ENCODE peak calls at places on chromosomes 13 and 19, in six cellular contexts. C is IMR-90, M is mesenchymal stem cell, P is neuronal stem cell, Q is mesendoderm, N is H9. H is an unnamed sample.

GRCh38 chr19:49588370-49589122 is 2.4 kb upstream of the PRR12 start:
- DNase-seq in C (no peak), M (no peak), P (no peak), Q (no peak), N (no peak), H (no peak)

GRCh38 chr13:73967397-73968165 is 166.6 kb downstream of the KLF12 start:
- DNase-seq in C (no peak), M (no peak), P (no peak), Q (no peak), N (no peak), H (no peak)

GRCh38 chr13:109945206-109945960 is 159.0 kb upstream of the IRS2 start:
- DNase-seq in C (peak; percentile 79), M (peak; percentile 61), P (no peak), Q (no peak), N (no peak), H (no peak)

GRCh38 chr13:26996965-26997752 is 174.5 kb downstream of the USP12 start:
- DNase-seq in C (no peak), M (no peak), P (no peak), Q (no peak), N (no peak), H (no peak)

GRCh38 chr13:40440990-40441820 is 225.2 kb downstream of the FOXO1 start:
- DNase-seq in C (no peak), M (no peak), P (no peak), Q (no peak), N (no peak), H (no peak)

GRCh38 chr13:24502567-24503375 is 9.8 kb downstream of the PARP4 start:
- DNase-seq in C (peak; percentile 53), M (peak; percentile 69), P (peak; percentile 24), Q (peak; percentile 58), N (no peak), H (no peak)

GRCh38 chr13:71886880-71887279 is 19.9 kb upstream of the DACH1 start:
- DNase-seq in C (no peak), M (no peak), P (no peak), Q (no peak), N (no peak), H (no peak)

GRCh38 chr13:41011382-41011956 is 7.6 kb downstream of the ELF1 start:
- DNase-seq in C (no peak), M (no peak), P (no peak), Q (no peak), N (no peak), H (no peak)

GRCh38 chr13:48400090-48400694 is 12.7 kb downstream of the LPAR6 start:
- DNase-seq in C (no peak), M (peak; percentile 61), P (no peak), Q (no peak), N (no peak), H (no peak)

GRCh38 chr13:58313219-58313618 is 681.7 kb downstream of the PCDH17 start:
- DNase-seq in C (no peak), M (no peak), P (no peak), Q (no peak), N (no peak), H (no peak)

GRCh38 chr13:105587786-105588185 is 947.7 kb downstream of the EFNB2 start:
- DNase-seq in C (peak; percentile 2), M (no peak), P (no peak), Q (peak; percentile 55), N (no peak), H (no peak)

GRCh38 chr19:18290250-18291018 is 9.0 kb upstream of the JUND start:
- DNase-seq in C (peak; percentile 52), M (no peak), P (no peak), Q (no peak), N (no peak), H (no peak)

GRCh38 chr13:46479691-46480090 is 73.3 kb upstream of the LRCH1 start:
- DNase-seq in C (no peak), M (no peak), P (no peak), Q (peak; percentile 23), N (no peak), H (no peak)

GRCh38 chr13:46479286-46479685 is 73.7 kb upstream of the LRCH1 start:
- DNase-seq in C (no peak), M (no peak), P (no peak), Q (peak; percentile 48), N (no peak), H (no peak)

GRCh38 chr13:46476174-46476573 is 76.8 kb upstream of the LRCH1 start:
- DNase-seq in C (no peak), M (no peak), P (no peak), Q (no peak), N (no peak), H (no peak)

GRCh38 chr13:46480131-46480530 is 72.8 kb upstream of the LRCH1 start:
- DNase-seq in C (no peak), M (no peak), P (no peak), Q (peak; percentile 42), N (no peak), H (no peak)

DNA sequence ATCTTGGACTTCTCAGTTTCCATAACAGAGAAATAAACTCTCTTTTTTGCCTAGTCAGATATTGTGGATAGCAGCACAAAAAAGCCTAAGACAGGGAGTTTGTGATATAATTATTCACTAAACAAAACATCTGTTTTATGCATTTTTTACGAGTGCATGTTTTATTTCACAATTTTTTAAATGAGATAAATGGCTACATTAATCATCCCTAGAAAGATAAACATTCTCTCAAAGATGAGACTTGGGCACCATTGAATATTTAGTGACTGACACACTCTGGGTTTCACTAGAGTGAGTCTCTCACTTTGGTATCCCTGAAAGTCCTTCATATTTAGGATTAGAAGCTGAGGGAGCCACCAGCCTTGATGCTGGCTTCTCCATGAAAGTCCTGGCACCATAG is 74.3 kb upstream of the LRCH1 start:
- DNase-seq in C (no peak), M (no peak), P (no peak), Q (no peak), N (no peak), H (no peak)
- H2BK5ac ChIP-seq in C (no peak overlapping the region), M (no peak overlapping the region), P (no peak overlapping the region), Q (no peak overlapping the region), N (no peak overlapping the region), H (no peak overlapping the region)

GRCh38 chr19:44883962-44884361 is 7.1 kb upstream of the TOMM40 start:
- DNase-seq in C (no peak), M (no peak), P (no peak), Q (no peak), N (no peak), H (no peak)

GRCh38 chr19:44884566-44884965 is 6.5 kb upstream of the TOMM40 start:
- DNase-seq in C (no peak), M (no peak), P (no peak), Q (no peak), N (no peak), H (no peak)

GRCh38 chr19:44879309-44880065 is 11.6 kb upstream of the TOMM40 start:
- DNase-seq in C (no peak), M (no peak), P (no peak), Q (no peak), N (no peak), H (no peak)

GRCh38 chr19:44878119-44878865 is 12.8 kb upstream of the TOMM40 start:
- DNase-seq in C (no peak), M (no peak), P (no peak), Q (no peak), N (no peak), H (no peak)

DNA sequence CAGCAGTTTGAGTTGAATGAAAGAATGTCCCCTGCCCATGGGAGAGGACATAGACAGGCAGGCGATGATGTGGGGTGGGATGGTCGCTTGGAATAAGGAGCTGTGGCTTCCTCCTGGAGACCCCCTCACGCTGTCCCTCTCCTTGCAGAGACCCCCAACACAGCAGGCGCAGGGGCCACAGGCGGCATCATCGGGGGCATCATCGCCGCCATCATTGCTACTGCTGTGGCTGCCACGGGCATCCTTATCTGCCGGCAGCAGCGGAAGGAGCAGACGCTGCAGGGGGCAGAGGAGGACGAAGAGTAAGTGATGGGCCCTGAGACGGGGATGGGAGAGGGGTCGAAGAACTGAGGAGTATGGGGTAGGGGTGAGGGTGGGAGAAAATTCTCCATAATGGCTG is 9.0 kb upstream of the TOMM40 start:
- DNase-seq in C (no peak), M (no peak), P (no peak), Q (no peak), N (no peak), H (no peak)
- H2BK5ac ChIP-seq in C (no peak overlapping the region), M (no peak overlapping the region), P (no peak overlapping the region), Q (no peak overlapping the region), N (no peak overlapping the region), H (no peak overlapping the region)

GRCh38 chr19:42480335-42481095 is 37.8 kb upstream of the CXCL17 start:
- DNase-seq in C (peak; percentile 47), M (peak; percentile 41), P (no peak), Q (peak; percentile 71), N (no peak), H (no peak)
- H2BK5ac ChIP-seq in C (no peak overlapping the region), M (no peak overlapping the region), P (no peak overlapping the region), Q (peak overlapping the region; percentile 59), N (no peak overlapping the region), H (peak overlapping the region; percentile 36)

DNA sequence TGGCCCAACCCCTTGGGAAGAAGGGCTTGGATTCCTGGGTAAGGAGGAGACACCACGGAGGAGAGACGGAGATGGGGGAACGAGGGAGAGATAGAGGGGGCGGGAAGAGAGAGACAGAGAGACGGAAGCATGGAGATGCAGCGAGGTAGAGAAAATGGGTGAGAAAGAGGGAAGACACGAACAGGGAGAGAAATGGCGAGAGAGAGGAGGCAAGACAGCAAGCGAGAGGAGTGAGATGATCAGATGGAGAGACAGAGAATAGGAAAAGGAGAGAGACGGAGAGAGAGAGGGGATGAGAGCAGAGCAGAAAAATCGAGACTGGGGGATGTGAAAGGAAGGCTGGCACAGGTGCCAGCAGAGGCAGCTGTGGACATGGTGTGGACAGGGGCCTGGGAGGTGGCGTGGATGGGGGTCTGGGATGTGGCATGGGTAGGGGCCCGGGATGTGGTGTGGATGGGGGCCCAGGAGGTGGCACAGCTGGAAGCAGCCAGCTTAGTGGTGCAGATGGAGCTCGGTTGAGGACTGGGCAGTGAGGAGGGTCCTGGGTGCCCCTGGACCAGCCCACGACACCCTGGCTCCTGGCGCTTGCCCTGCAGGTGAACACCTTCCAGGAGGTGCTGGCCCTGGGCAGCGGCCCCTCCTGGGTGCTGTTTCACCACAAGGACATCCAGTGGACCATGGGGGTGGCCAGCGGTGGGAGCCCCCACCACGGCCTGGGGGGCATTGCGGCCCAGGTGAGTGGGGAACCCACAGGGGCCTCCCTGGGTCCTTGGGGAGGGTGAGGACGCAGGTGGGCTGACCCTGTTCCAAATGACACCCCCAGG is 33.9 kb downstream of the HPN start:
- DNase-seq in C (no peak), M (no peak), P (no peak), Q (no peak), N (no peak), H (no peak)
- H2BK5ac ChIP-seq in C (no peak overlapping the region), M (no peak overlapping the region), P (no peak overlapping the region), Q (no peak overlapping the region), N (no peak overlapping the region), H (no peak overlapping the region)